ENCODE peak calls at places on chromosomes 16 and 17, in six cellular contexts. H, Q, F, O, Y and L are unnamed samples.

GRCh38 chr16:57284206-57284951 is at the start of gene PLLP:
- DNase-seq in O (peak), F (peak), Q (no peak), Y (peak), H (no peak), L (peak)

GRCh38 chr17:44914698-44915271 is 515 bp downstream of the GFAP start:
- DNase-seq in F (no peak), H (no peak), Q (no peak), Y (no peak), O (no peak), L (no peak)

GRCh38 chr16:81497690-81498089 is 53.1 kb downstream of the CMIP start:
- DNase-seq in H (no peak), F (no peak), Y (no peak), Q (no peak), O (no peak), L (peak)

GRCh38 chr17:73261952-73262675 is 434 bp upstream of the CPSF4L start:
- DNase-seq in O (no peak), Q (peak), Y (no peak), H (peak), F (no peak), L (no peak)

GRCh38 chr17:44655983-44656700 is at the start of gene MEIOC:
- DNase-seq in O (no peak), Y (peak), H (no peak), Q (no peak), F (peak), L (peak)

GRCh38 chr17:5921919-5922318 is 148.3 kb upstream of the WSCD1 start:
- DNase-seq in Y (peak), F (no peak), H (no peak), Q (no peak), O (no peak), L (no peak)

GRCh38 chr17:65627892-65628622 is 66.6 kb upstream of the AXIN2 start:
- DNase-seq in Q (peak), O (no peak), Y (peak), F (peak), H (no peak), L (no peak)

GRCh38 chr17:489758-490329 is 137.2 kb upstream of the RPH3AL start:
- DNase-seq in Q (peak), O (peak), F (peak), H (peak), Y (peak), L (no peak)

GRCh38 chr17:1109606-1110523 is 69.9 kb downstream of the ABR start:
- DNase-seq in H (peak), O (no peak), Q (peak), F (no peak), Y (no peak), L (no peak)

GRCh38 chr17:45261577-45262515 is at the start of gene SPATA32:
- DNase-seq in H (no peak), Y (no peak), Q (no peak), F (peak), O (no peak), L (peak)

GRCh38 chr16:89478576-89479221 is 11.7 kb downstream of the ANKRD11 start:
- DNase-seq in Q (peak), H (no peak), Y (no peak), F (peak), O (no peak), L (no peak)

GRCh38 chr17:56785396-56785795 is 48.3 kb downstream of the C17orf67 start:
- DNase-seq in Q (no peak), F (peak), O (no peak), H (no peak), Y (no peak), L (no peak)

GRCh38 chr17:78514521-78514920 is 62.7 kb downstream of the DNAH17 start:
- DNase-seq in H (no peak), F (no peak), Q (no peak), O (no peak), Y (no peak), L (no peak)

GRCh38 chr16:3580271-3580670 is 3.1 kb upstream of the NLRC3 start:
- DNase-seq in Y (no peak), F (no peak), Q (no peak), H (peak), O (no peak), L (no peak)

GRCh38 chr17:50604470-50604869 is 30.2 kb upstream of the ABCC3 start:
- DNase-seq in Y (no peak), F (peak), Q (no peak), O (no peak), H (no peak), L (no peak)

GRCh38 chr17:56909742-56910508 is 3.9 kb downstream of the TRIM25 start:
- DNase-seq in F (no peak), O (peak), Y (no peak), Q (peak), H (no peak), L (peak)

GRCh38 chr16:64312292-64312691 is 809.6 kb downstream of the CDH11 start:
- DNase-seq in H (no peak), Y (no peak), O (no peak), Q (no peak), F (no peak), L (no peak)

GRCh38 chr17:80032614-80033171 is 3.0 kb downstream of the TBC1D16 start:
- DNase-seq in Y (no peak), H (no peak), Q (no peak), F (no peak), O (no peak), L (no peak)

GRCh38 chr16:89910717-89911354 is 7.8 kb upstream of the MC1R start:
- DNase-seq in Q (no peak), F (no peak), O (no peak), H (no peak), Y (no peak), L (no peak)

GRCh38 chr17:57803026-57803425 is 46.8 kb downstream of the MRPS23 start:
- DNase-seq in F (no peak), Q (no peak), Y (no peak), H (no peak), O (no peak), L (no peak)

GRCh38 chr16:17329412-17329811 is 141.3 kb downstream of the XYLT1 start:
- DNase-seq in F (no peak), O (no peak), Q (no peak), H (no peak), Y (no peak), L (no peak)

GRCh38 chr16:66070140-66070887 is 296.2 kb upstream of the CDH5 start:
- DNase-seq in F (peak), Y (no peak), H (no peak), O (no peak), Q (no peak), L (no peak)

GRCh38 chr17:17028059-17028877 is 14.0 kb upstream of the MPRIP start:
- DNase-seq in Q (peak), Y (peak), O (peak), F (peak), H (no peak), L (peak)

GRCh38 chr17:5097101-5097834 is 14.4 kb downstream of the ZNF232 start:
- DNase-seq in O (no peak), Q (no peak), Y (no peak), H (no peak), F (no peak), L (no peak)

GRCh38 chr16:86044881-86045600 is 146.1 kb downstream of the IRF8 start:
- DNase-seq in O (peak), Y (no peak), F (no peak), Q (no peak), H (no peak), L (no peak)

GRCh38 chr16:79932564-79932963 is 332.0 kb upstream of the MAF start:
- DNase-seq in F (no peak), H (no peak), O (no peak), Y (no peak), Q (no peak), L (no peak)

GRCh38 chr16:71585318-71585703 is 8.4 kb upstream of the TAT start:
- DNase-seq in Q (peak), H (no peak), F (no peak), Y (no peak), O (no peak), L (no peak)

GRCh38 chr17:31318298-31319190 is 2.9 kb downstream of the EVI2A start:
- DNase-seq in H (peak), O (no peak), Y (no peak), F (peak), Q (no peak), L (no peak)

GRCh38 chr16:80573700-80574120 is 32.9 kb downstream of the DYNLRB2 start:
- DNase-seq in Y (no peak), H (no peak), F (no peak), Q (no peak), O (no peak), L (no peak)

GRCh38 chr17:42536372-42537155 is 523 bp downstream of the NAGLU start:
- DNase-seq in Y (peak), H (peak), Q (peak), O (peak), F (peak), L (peak)

GRCh38 chr17:42537156-42537805 is 1.2 kb downstream of the NAGLU start:
- DNase-seq in H (no peak), Y (no peak), Q (no peak), F (no peak), O (no peak), L (no peak)

GRCh38 chr17:42535400-42536047 is 517 bp upstream of the NAGLU start:
- DNase-seq in F (no peak), H (peak), Q (no peak), Y (no peak), O (no peak), L (peak)

GRCh38 chr17:42537826-42538451 is 1.9 kb downstream of the NAGLU start:
- DNase-seq in H (no peak), Y (no peak), F (no peak), Q (no peak), O (no peak), L (no peak)

DNA sequence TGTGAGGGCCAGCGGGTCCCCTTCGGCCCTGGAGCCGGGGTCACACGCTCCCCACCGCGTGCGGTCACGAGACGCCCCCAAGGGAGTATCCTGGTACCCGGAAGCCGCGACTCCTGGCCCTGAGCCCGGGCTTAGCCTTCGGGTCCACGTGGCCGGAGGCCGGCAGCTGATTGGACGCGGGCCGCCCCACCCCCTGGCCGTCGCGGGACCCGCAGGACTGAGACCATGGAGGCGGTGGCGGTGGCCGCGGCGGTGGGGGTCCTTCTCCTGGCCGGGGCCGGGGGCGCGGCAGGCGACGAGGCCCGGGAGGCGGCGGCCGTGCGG is at the start of gene NAGLU:
- DNase-seq in Y (peak), H (peak), O (peak), Q (peak), F (peak), L (peak)
- TF ChIP-seq POLR2A in Y (peak), H (peak), O (peak), Q (peak), F (peak), L (peak)

GRCh38 chr17:38704645-38705522 is at the start of gene MLLT6:
- DNase-seq in Y (peak), F (peak), H (peak), Q (peak), O (peak), L (peak)
- TF ChIP-seq POLR2A in Y (peak), F (no peak), H (no peak), Q (peak), O (no peak), L (peak)

GRCh38 chr16:19105891-19106624 is 7.7 kb upstream of the ITPRIPL2 start:
- DNase-seq in H (no peak), F (peak), Y (no peak), O (no peak), Q (no peak), L (no peak)

GRCh38 chr16:19104591-19104990 is 9.2 kb upstream of the ITPRIPL2 start:
- DNase-seq in Y (no peak), H (no peak), O (no peak), F (no peak), Q (no peak), L (no peak)

GRCh38 chr16:19102187-19102872 is 11.4 kb upstream of the ITPRIPL2 start:
- DNase-seq in F (no peak), Y (no peak), H (no peak), O (no peak), Q (no peak), L (no peak)

GRCh38 chr16:19106625-19107020 is 7.1 kb upstream of the ITPRIPL2 start:
- DNase-seq in Q (no peak), H (no peak), F (no peak), O (no peak), Y (no peak), L (no peak)

GRCh38 chr16:19105131-19105530 is 8.6 kb upstream of the ITPRIPL2 start:
- DNase-seq in O (no peak), H (no peak), F (no peak), Y (no peak), Q (no peak), L (no peak)
- TF ChIP-seq POLR2A in O (no peak), H (no peak), F (no peak), Y (no peak), Q (no peak), L (no peak)

GRCh38 chr16:31427441-31428276 is 501 bp downstream of the COX6A2 start:
- DNase-seq in Y (no peak), O (peak), Q (no peak), F (no peak), H (no peak), L (peak)
- TF ChIP-seq POLR2A in Y (no peak), O (no peak), Q (no peak), F (no peak), H (no peak), L (no peak)